ENCODE peak calls at places on chromosomes 5 and 9, in four cellular contexts. R, Q, C and P are unnamed samples.

GRCh38 chr9:106925392-106925791 is 62.4 kb downstream of the ZNF462 start:
- DNase-seq in R (no peak), Q (no peak), C (no peak), P (no peak)

GRCh38 chr9:95381243-95381642 is 63.7 kb upstream of the FANCC start:
- DNase-seq in R (peak), Q (no peak), C (no peak), P (no peak)

GRCh38 chr5:178361657-178362445 is 129.2 kb upstream of the PHYKPL start:
- DNase-seq in R (peak), Q (no peak), C (no peak), P (no peak)

GRCh38 chr5:14189680-14190079 is 46.5 kb downstream of the TRIO start:
- DNase-seq in R (no peak), Q (no peak), C (no peak), P (no peak)

GRCh38 chr5:108260105-108260857 is 121.6 kb downstream of the FBXL17 start:
- DNase-seq in R (peak), Q (peak), C (peak), P (peak)

GRCh38 chr5:132238169-132238744 is 10.6 kb upstream of the P4HA2 start:
- DNase-seq in R (peak), Q (peak), C (no peak), P (peak)

GRCh38 chr9:71363286-71363961 is 242.0 kb upstream of the TRPM3 start:
- DNase-seq in R (peak), Q (no peak), C (no peak), P (no peak)

GRCh38 chr5:129459485-129460120 is 495 bp upstream of the ADAMTS19 start:
- DNase-seq in R (peak), Q (no peak), C (no peak), P (peak)

GRCh38 chr5:106691701-106692100 is 979.0 kb downstream of the EFNA5 start:
- DNase-seq in R (no peak), Q (no peak), C (no peak), P (no peak)

GRCh38 chr5:124906339-124907097 is 160.1 kb upstream of the ZNF608 start:
- DNase-seq in R (peak), Q (peak), C (no peak), P (peak)

GRCh38 chr9:98146101-98146991 is 27.3 kb upstream of the TRIM14 start:
- DNase-seq in R (no peak), Q (no peak), C (no peak), P (no peak)

GRCh38 chr9:101727621-101728524 is 10.6 kb downstream of the GRIN3A start:
- DNase-seq in R (no peak), Q (peak), C (no peak), P (peak)

GRCh38 chr5:172667786-172668735 is 27.0 kb downstream of the NEURL1B start:
- DNase-seq in R (no peak), Q (no peak), C (no peak), P (no peak)

GRCh38 chr5:75558972-75559632 is 47.4 kb downstream of the POLK start:
- DNase-seq in R (no peak), Q (no peak), C (no peak), P (no peak)

GRCh38 chr9:124220551-124221451 is 36.9 kb upstream of the NEK6 start:
- DNase-seq in R (peak), Q (peak), C (no peak), P (no peak)

GRCh38 chr5:178143901-178144300 is 9.8 kb downstream of the NHP2 start:
- DNase-seq in R (no peak), Q (no peak), C (no peak), P (no peak)

GRCh38 chr5:96780626-96781025 is 27.1 kb downstream of the ERAP1 start:
- DNase-seq in R (peak), Q (no peak), C (no peak), P (no peak)

GRCh38 chr5:82406200-82406773 is 128.1 kb upstream of the RPS23 start:
- DNase-seq in R (peak), Q (no peak), C (no peak), P (no peak)

GRCh38 chr9:131480258-131480657 is 22.5 kb upstream of the POMT1 start:
- DNase-seq in R (no peak), Q (no peak), C (no peak), P (no peak)

GRCh38 chr5:116419258-116419657 is 155.4 kb downstream of the SEMA6A start:
- DNase-seq in R (no peak), Q (no peak), C (peak), P (no peak)

GRCh38 chr5:179327026-179327735 is 18.1 kb downstream of the ADAMTS2 start:
- DNase-seq in R (no peak), Q (no peak), C (no peak), P (no peak)

GRCh38 chr5:136408996-136409395 is 43.7 kb upstream of the TRPC7 start:
- DNase-seq in R (no peak), Q (no peak), C (no peak), P (no peak)

GRCh38 chr5:176653986-176654385 is 6.7 kb downstream of the TSPAN17 start:
- DNase-seq in R (no peak), Q (no peak), C (no peak), P (no peak)

GRCh38 chr5:68112658-68113057 is 102.9 kb upstream of the PIK3R1 start:
- DNase-seq in R (no peak), Q (no peak), C (no peak), P (no peak)

GRCh38 chr9:100099722-100100042 is 639 bp downstream of the INVS start:
- DNase-seq in R (no peak), Q (peak), C (no peak), P (peak)

GRCh38 chr5:111143910-111144309 is 51.8 kb downstream of the WDR36 start:
- DNase-seq in R (peak), Q (no peak), C (no peak), P (no peak)

GRCh38 chr9:928363-929042 is 48.0 kb upstream of the DMRT3 start:
- DNase-seq in R (no peak), Q (no peak), C (no peak), P (no peak)

GRCh38 chr5:176528761-176529115 is 8.5 kb downstream of the RNF44 start:
- DNase-seq in R (no peak), Q (no peak), C (no peak), P (no peak)

GRCh38 chr5:132300572-132301340 is 6.6 kb downstream of the SLC22A4 start:
- DNase-seq in R (no peak), Q (no peak), C (no peak), P (no peak)

GRCh38 chr9:28770226-28770625 is 1196.9 kb upstream of the C9orf72 start:
- DNase-seq in R (no peak), Q (no peak), C (peak), P (no peak)

GRCh38 chr5:134533115-134533815 is 7.8 kb downstream of the JADE2 start:
- DNase-seq in R (no peak), Q (no peak), C (no peak), P (no peak)

GRCh38 chr5:29193972-29194371 is 1999.5 kb upstream of the CDH6 start:
- DNase-seq in R (no peak), Q (no peak), C (no peak), P (no peak)

GRCh38 chr9:318646-319045 is 104.0 kb downstream of the DOCK8 start:
- DNase-seq in R (no peak), Q (no peak), C (peak), P (no peak)

GRCh38 chr9:129835860-129836223 is 584 bp downstream of the USP20 start:
- DNase-seq in R (no peak), Q (no peak), C (no peak), P (no peak)

GRCh38 chr5:167653645-167654106 is 637.8 kb upstream of the WWC1 start:
- DNase-seq in R (peak), Q (no peak), C (no peak), P (no peak)

GRCh38 chr5:72295539-72295938 is 24.5 kb downstream of the MRPS27 start:
- DNase-seq in R (no peak), Q (no peak), C (no peak), P (no peak)

GRCh38 chr9:126665696-126666035 is 51.9 kb downstream of the LMX1B start:
- DNase-seq in R (no peak), Q (no peak), C (no peak), P (no peak)

GRCh38 chr9:133489253-133490190 is 10.6 kb upstream of the SLC2A6 start:
- DNase-seq in R (peak), Q (no peak), C (no peak), P (no peak)

GRCh38 chr5:126961702-126962101 is 68.7 kb downstream of the MARCHF3 start:
- DNase-seq in R (no peak), Q (peak), C (no peak), P (no peak)

GRCh38 chr9:137175345-137175961 is 3.6 kb upstream of the TMEM210 start:
- DNase-seq in R (no peak), Q (no peak), C (no peak), P (no peak)